ENCODE peak calls at places on chromosomes 5 and 9, in six cellular contexts. One of them, this sample, is unnamed.

GRCh38 chr5:1168751-1169607 is 32.4 kb upstream of the SLC6A19 start:
- DNase-seq in GM12878: no peak
- DNase-seq in tibial nerve: no peak
- DNase-seq in SK-N-SH: no peak
- DNase-seq in upper lobe of left lung: no peak
- DNase-seq in A549: no peak
- DNase-seq in this sample: no peak

GRCh38 chr5:40124367-40124766 is 555.3 kb upstream of the PTGER4 start:
- DNase-seq in upper lobe of left lung: no peak
- DNase-seq in SK-N-SH: no peak
- DNase-seq in GM12878: no peak
- DNase-seq in A549: peak
- DNase-seq in tibial nerve: no peak
- DNase-seq in this sample: no peak

GRCh38 chr9:81078555-81078954 is 610.8 kb downstream of the TLE1 start:
- DNase-seq in upper lobe of left lung: no peak
- DNase-seq in SK-N-SH: no peak
- DNase-seq in A549: no peak
- DNase-seq in tibial nerve: no peak
- DNase-seq in GM12878: no peak
- DNase-seq in this sample: no peak

GRCh38 chr9:134226221-134226930 is 62.0 kb upstream of the RNU6ATAC start:
- DNase-seq in GM12878: no peak
- DNase-seq in tibial nerve: no peak
- DNase-seq in upper lobe of left lung: peak
- DNase-seq in SK-N-SH: no peak
- DNase-seq in A549: peak
- DNase-seq in this sample: no peak

GRCh38 chr9:107491081-107492053 is 1.8 kb upstream of the KLF4 start:
- DNase-seq in SK-N-SH: no peak
- DNase-seq in GM12878: no peak
- DNase-seq in A549: no peak
- DNase-seq in upper lobe of left lung: peak
- DNase-seq in tibial nerve: no peak
- DNase-seq in this sample: peak

GRCh38 chr9:131650254-131650653 is 89.6 kb downstream of the RAPGEF1 start:
- DNase-seq in SK-N-SH: no peak
- DNase-seq in GM12878: no peak
- DNase-seq in A549: peak
- DNase-seq in upper lobe of left lung: peak
- DNase-seq in tibial nerve: no peak
- DNase-seq in this sample: peak

GRCh38 chr9:133876144-133876543 is 116.0 kb downstream of the VAV2 start:
- DNase-seq in upper lobe of left lung: no peak
- DNase-seq in SK-N-SH: peak
- DNase-seq in GM12878: no peak
- DNase-seq in A549: no peak
- DNase-seq in tibial nerve: no peak
- DNase-seq in this sample: no peak

GRCh38 chr5:149445739-149446369 is 66.8 kb upstream of the IL17B start:
- DNase-seq in SK-N-SH: no peak
- DNase-seq in A549: peak
- DNase-seq in upper lobe of left lung: no peak
- DNase-seq in tibial nerve: no peak
- DNase-seq in GM12878: no peak
- DNase-seq in this sample: no peak

GRCh38 chr9:1156794-1157193 is 106.6 kb downstream of the DMRT2 start:
- DNase-seq in SK-N-SH: no peak
- DNase-seq in tibial nerve: no peak
- DNase-seq in A549: no peak
- DNase-seq in GM12878: no peak
- DNase-seq in upper lobe of left lung: no peak
- DNase-seq in this sample: no peak

GRCh38 chr5:64594601-64595518 is 89.0 kb downstream of the RGS7BP start:
- DNase-seq in upper lobe of left lung: no peak
- DNase-seq in SK-N-SH: no peak
- DNase-seq in A549: peak
- DNase-seq in GM12878: no peak
- DNase-seq in tibial nerve: no peak
- DNase-seq in this sample: no peak

GRCh38 chr5:157464518-157465171 is 4.6 kb downstream of the NIPAL4 start:
- DNase-seq in A549: peak
- DNase-seq in tibial nerve: peak
- DNase-seq in SK-N-SH: no peak
- DNase-seq in upper lobe of left lung: peak
- DNase-seq in GM12878: peak
- DNase-seq in this sample: peak

GRCh38 chr5:67206381-67207328 is 10.1 kb upstream of the CD180 start:
- DNase-seq in SK-N-SH: no peak
- DNase-seq in upper lobe of left lung: peak
- DNase-seq in GM12878: peak
- DNase-seq in A549: peak
- DNase-seq in tibial nerve: no peak
- DNase-seq in this sample: no peak

GRCh38 chr9:91211414-91211813 is 150.3 kb downstream of the AUH start:
- DNase-seq in GM12878: no peak
- DNase-seq in SK-N-SH: no peak
- DNase-seq in upper lobe of left lung: no peak
- DNase-seq in A549: no peak
- DNase-seq in tibial nerve: no peak
- DNase-seq in this sample: no peak

GRCh38 chr5:39178171-39178570 is 41.2 kb downstream of the FYB1 start:
- DNase-seq in A549: peak
- DNase-seq in GM12878: no peak
- DNase-seq in upper lobe of left lung: no peak
- DNase-seq in SK-N-SH: no peak
- DNase-seq in tibial nerve: no peak
- DNase-seq in this sample: no peak

GRCh38 chr5:50666261-50667078 is at the start of gene PARP8:
- DNase-seq in SK-N-SH: peak
- DNase-seq in upper lobe of left lung: peak
- DNase-seq in A549: no peak
- DNase-seq in GM12878: no peak
- DNase-seq in tibial nerve: no peak
- DNase-seq in this sample: peak

GRCh38 chr9:75713373-75713772 is 177.1 kb upstream of the PCSK5 start:
- DNase-seq in GM12878: no peak
- DNase-seq in SK-N-SH: no peak
- DNase-seq in upper lobe of left lung: no peak
- DNase-seq in A549: no peak
- DNase-seq in tibial nerve: no peak
- DNase-seq in this sample: no peak

GRCh38 chr5:119411291-119411934 is 40.9 kb upstream of the HSD17B4 start:
- DNase-seq in A549: no peak
- DNase-seq in tibial nerve: no peak
- DNase-seq in SK-N-SH: no peak
- DNase-seq in GM12878: no peak
- DNase-seq in upper lobe of left lung: no peak
- DNase-seq in this sample: no peak

GRCh38 chr5:149827501-149827990 is 97.4 kb downstream of the PPARGC1B start:
- DNase-seq in GM12878: no peak
- DNase-seq in tibial nerve: no peak
- DNase-seq in upper lobe of left lung: no peak
- DNase-seq in A549: no peak
- DNase-seq in SK-N-SH: no peak
- DNase-seq in this sample: no peak

GRCh38 chr9:33472171-33472920 is 1.4 kb downstream of the NOL6 start:
- DNase-seq in tibial nerve: no peak
- DNase-seq in upper lobe of left lung: no peak
- DNase-seq in SK-N-SH: no peak
- DNase-seq in A549: no peak
- DNase-seq in GM12878: no peak
- DNase-seq in this sample: peak

GRCh38 chr5:77123057-77123456 is 36.0 kb upstream of the ZBED3 start:
- DNase-seq in upper lobe of left lung: peak
- DNase-seq in SK-N-SH: no peak
- DNase-seq in GM12878: no peak
- DNase-seq in A549: no peak
- DNase-seq in tibial nerve: no peak
- DNase-seq in this sample: no peak

GRCh38 chr5:150045512-150045911 is 40.8 kb downstream of the CSF1R start:
- DNase-seq in SK-N-SH: no peak
- DNase-seq in GM12878: no peak
- DNase-seq in tibial nerve: no peak
- DNase-seq in upper lobe of left lung: no peak
- DNase-seq in A549: no peak
- DNase-seq in this sample: no peak

GRCh38 chr9:126235350-126235740 is 91.3 kb upstream of the MVB12B start:
- DNase-seq in upper lobe of left lung: no peak
- DNase-seq in A549: no peak
- DNase-seq in SK-N-SH: peak
- DNase-seq in tibial nerve: no peak
- DNase-seq in GM12878: no peak
- DNase-seq in this sample: no peak

GRCh38 chr9:4435197-4435596 is 55.1 kb upstream of the SLC1A1 start:
- DNase-seq in A549: peak
- DNase-seq in upper lobe of left lung: no peak
- DNase-seq in SK-N-SH: no peak
- DNase-seq in tibial nerve: no peak
- DNase-seq in GM12878: no peak
- DNase-seq in this sample: no peak

GRCh38 chr5:135432113-135432512 is 15.0 kb downstream of the DCANP1 start:
- DNase-seq in SK-N-SH: no peak
- DNase-seq in tibial nerve: no peak
- DNase-seq in upper lobe of left lung: no peak
- DNase-seq in GM12878: no peak
- DNase-seq in A549: no peak
- DNase-seq in this sample: no peak

GRCh38 chr5:17928571-17928970 is 294.3 kb downstream of the TAF11L14 start:
- DNase-seq in GM12878: no peak
- DNase-seq in A549: no peak
- DNase-seq in tibial nerve: no peak
- DNase-seq in upper lobe of left lung: peak
- DNase-seq in SK-N-SH: no peak
- DNase-seq in this sample: no peak

GRCh38 chr5:62271370-62271769 is 34.6 kb upstream of the KIF2A start:
- DNase-seq in SK-N-SH: no peak
- DNase-seq in upper lobe of left lung: no peak
- DNase-seq in GM12878: no peak
- DNase-seq in tibial nerve: no peak
- DNase-seq in A549: no peak
- DNase-seq in this sample: no peak

GRCh38 chr5:151718653-151719052 is 31.9 kb upstream of the SPARC start:
- DNase-seq in A549: no peak
- DNase-seq in GM12878: no peak
- DNase-seq in SK-N-SH: no peak
- DNase-seq in tibial nerve: no peak
- DNase-seq in upper lobe of left lung: no peak
- DNase-seq in this sample: no peak

GRCh38 chr9:37390759-37391158 is 31.7 kb upstream of the GRHPR start:
- DNase-seq in GM12878: peak
- DNase-seq in SK-N-SH: no peak
- DNase-seq in A549: peak
- DNase-seq in upper lobe of left lung: no peak
- DNase-seq in tibial nerve: no peak
- DNase-seq in this sample: no peak

GRCh38 chr9:101212661-101213060 is 172.1 kb downstream of the BAAT start:
- DNase-seq in tibial nerve: no peak
- DNase-seq in SK-N-SH: no peak
- DNase-seq in GM12878: no peak
- DNase-seq in upper lobe of left lung: no peak
- DNase-seq in A549: no peak
- DNase-seq in this sample: no peak
- TF ChIP-seq EP300 in tibial nerve: no peak
- TF ChIP-seq EP300 in SK-N-SH: no peak
- TF ChIP-seq EP300 in GM12878: no peak
- TF ChIP-seq EP300 in upper lobe of left lung: no peak
- TF ChIP-seq EP300 in A549: no peak
- TF ChIP-seq EP300 in this sample: no peak

GRCh38 chr5:167763772-167764171 is 527.7 kb upstream of the WWC1 start:
- DNase-seq in A549: no peak
- DNase-seq in tibial nerve: no peak
- DNase-seq in GM12878: no peak
- DNase-seq in SK-N-SH: no peak
- DNase-seq in upper lobe of left lung: no peak
- DNase-seq in this sample: no peak

GRCh38 chr5:167766957-167767356 is 524.5 kb upstream of the WWC1 start:
- DNase-seq in SK-N-SH: no peak
- DNase-seq in A549: no peak
- DNase-seq in GM12878: no peak
- DNase-seq in upper lobe of left lung: no peak
- DNase-seq in tibial nerve: no peak
- DNase-seq in this sample: no peak

GRCh38 chr5:167767775-167768174 is 523.7 kb upstream of the WWC1 start:
- DNase-seq in GM12878: no peak
- DNase-seq in tibial nerve: no peak
- DNase-seq in A549: no peak
- DNase-seq in SK-N-SH: no peak
- DNase-seq in upper lobe of left lung: no peak
- DNase-seq in this sample: no peak

GRCh38 chr5:167764650-167765289 is 526.7 kb upstream of the WWC1 start:
- DNase-seq in GM12878: no peak
- DNase-seq in SK-N-SH: no peak
- DNase-seq in tibial nerve: no peak
- DNase-seq in upper lobe of left lung: no peak
- DNase-seq in A549: no peak
- DNase-seq in this sample: no peak

GRCh38 chr5:167765341-167765740 is 526.1 kb upstream of the WWC1 start:
- DNase-seq in GM12878: no peak
- DNase-seq in A549: no peak
- DNase-seq in SK-N-SH: no peak
- DNase-seq in tibial nerve: no peak
- DNase-seq in upper lobe of left lung: no peak
- DNase-seq in this sample: no peak
- TF ChIP-seq EP300 in GM12878: no peak
- TF ChIP-seq EP300 in A549: no peak
- TF ChIP-seq EP300 in SK-N-SH: no peak
- TF ChIP-seq EP300 in tibial nerve: no peak
- TF ChIP-seq EP300 in upper lobe of left lung: no peak
- TF ChIP-seq EP300 in this sample: no peak

GRCh38 chr5:139774980-139775654 is 20.5 kb upstream of the PSD2 start:
- DNase-seq in SK-N-SH: peak
- DNase-seq in upper lobe of left lung: peak
- DNase-seq in GM12878: no peak
- DNase-seq in A549: peak
- DNase-seq in tibial nerve: peak
- DNase-seq in this sample: peak
- TF ChIP-seq EP300 in SK-N-SH: no peak
- TF ChIP-seq EP300 in upper lobe of left lung: no peak
- TF ChIP-seq EP300 in GM12878: no peak
- TF ChIP-seq EP300 in A549: no peak
- TF ChIP-seq EP300 in tibial nerve: no peak
- TF ChIP-seq EP300 in this sample: no peak

DNA sequence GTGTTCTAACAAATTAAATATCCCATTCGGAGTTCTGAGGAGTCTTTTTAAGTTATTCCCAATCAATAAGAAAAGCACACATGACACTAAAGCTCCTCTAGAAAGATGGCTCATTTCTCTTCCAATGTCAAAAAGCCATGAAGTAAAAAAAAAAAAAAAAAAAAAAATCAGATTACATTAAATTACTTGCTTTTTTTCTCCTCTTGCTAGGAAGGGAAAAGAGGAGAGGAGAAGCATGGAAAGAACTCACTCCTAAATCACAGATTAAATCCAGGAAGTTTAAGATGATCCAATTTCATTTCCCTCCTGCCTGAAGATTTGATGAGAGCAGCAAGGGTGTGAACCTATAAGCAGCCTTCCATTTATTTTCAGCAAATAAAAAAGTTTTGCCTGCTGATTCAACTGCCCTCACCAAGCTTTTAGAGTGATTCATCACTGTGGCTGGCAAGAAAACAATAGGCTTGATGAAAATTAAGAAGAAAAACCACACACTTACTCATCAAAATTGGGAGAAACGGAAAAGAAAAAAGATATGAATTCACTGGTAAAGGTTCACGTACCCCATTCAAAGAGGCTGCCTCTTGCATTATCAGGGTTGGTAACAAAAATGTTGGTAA is 19.7 kb downstream of the MYO10 start:
- DNase-seq in tibial nerve: no peak
- DNase-seq in A549: peak
- DNase-seq in GM12878: no peak
- DNase-seq in SK-N-SH: no peak
- DNase-seq in upper lobe of left lung: no peak
- DNase-seq in this sample: no peak
- TF ChIP-seq EP300 in tibial nerve: no peak
- TF ChIP-seq EP300 in A549: no peak
- TF ChIP-seq EP300 in GM12878: no peak
- TF ChIP-seq EP300 in SK-N-SH: no peak
- TF ChIP-seq EP300 in upper lobe of left lung: no peak
- TF ChIP-seq EP300 in this sample: no peak

This sample was measured in suprapubic skin.